ENCODE peak calls at places on chromosomes 1 and 21, in eight cellular contexts. X, N, R, C, G, O, W and M are unnamed samples.

GRCh38 chr1:64133036-64133435 is 70.4 kb upstream of the UBE2U start:
- DNase-seq in C (peak), O (no peak), W (no peak), N (no peak), R (peak), X (peak), G (no peak), M (peak)

GRCh38 chr21:32917392-32918135 is 108.2 kb upstream of the OLIG2 start:
- DNase-seq in X (no peak), N (no peak), W (no peak), O (no peak), C (no peak), G (no peak), R (peak), M (peak)

GRCh38 chr21:42058631-42059111 is 12.4 kb upstream of the UMODL1 start:
- DNase-seq in X (no peak), W (peak), R (no peak), O (no peak), C (no peak), G (no peak), N (no peak), M (no peak)

GRCh38 chr1:91651671-91652071 is 151.0 kb downstream of the CDC7 start:
- DNase-seq in N (peak), G (peak), O (no peak), W (peak), C (no peak), R (peak), X (peak), M (peak)

GRCh38 chr1:2288308-2288707 is 60.2 kb downstream of the SKI start:
- DNase-seq in R (no peak), N (no peak), G (no peak), X (no peak), C (no peak), W (no peak), O (peak), M (no peak)

GRCh38 chr1:210726621-210727020 is 397.9 kb downstream of the HHAT start:
- DNase-seq in C (no peak), G (no peak), O (no peak), R (peak), W (no peak), X (no peak), N (no peak), M (peak)

GRCh38 chr1:235127774-235128452 is 724 bp downstream of the TOMM20 start:
- DNase-seq in C (no peak), O (no peak), W (no peak), X (no peak), N (no peak), G (no peak), R (peak), M (peak)

GRCh38 chr1:31238986-31239613 is 587 bp downstream of the NKAIN1 start:
- DNase-seq in R (no peak), N (no peak), X (no peak), O (no peak), C (no peak), W (no peak), G (no peak), M (peak)

GRCh38 chr1:208105756-208106155 is 138.4 kb downstream of the PLXNA2 start:
- DNase-seq in C (no peak), O (no peak), X (no peak), G (no peak), N (no peak), W (no peak), R (no peak), M (no peak)

GRCh38 chr1:19974822-19975416 is 4.5 kb downstream of the PLA2G2A start:
- DNase-seq in X (peak), R (peak), O (peak), C (peak), N (no peak), G (peak), W (peak), M (peak)

GRCh38 chr1:243495032-243495431 is 239.2 kb downstream of the SDCCAG8 start:
- DNase-seq in R (no peak), O (no peak), C (no peak), W (no peak), X (no peak), G (no peak), N (no peak), M (no peak)

GRCh38 chr1:67945733-67946374 is 104.6 kb downstream of the DIRAS3 start:
- DNase-seq in N (no peak), X (no peak), G (no peak), C (no peak), O (no peak), W (no peak), R (no peak), M (peak)

GRCh38 chr1:24071941-24072340 is 40.0 kb downstream of the MYOM3 start:
- DNase-seq in G (no peak), C (no peak), W (no peak), N (no peak), R (no peak), O (no peak), X (no peak), M (no peak)

GRCh38 chr1:78004719-78005346 is at the start of gene DNAJB4:
- DNase-seq in W (peak), G (peak), C (peak), X (peak), R (peak), N (peak), O (peak), M (peak)

GRCh38 chr1:27544818-27545612 is 55.0 kb upstream of the WASF2 start:
- DNase-seq in N (no peak), C (no peak), O (no peak), G (peak), R (peak), W (no peak), X (no peak), M (peak)

GRCh38 chr21:33951276-33952178 is 35.9 kb upstream of the ATP5PO start:
- DNase-seq in O (no peak), G (no peak), C (no peak), X (no peak), W (no peak), R (peak), N (no peak), M (peak)

GRCh38 chr1:156813750-156814570 is 2.7 kb downstream of the SH2D2A start:
- DNase-seq in X (no peak), O (peak), R (peak), G (peak), N (no peak), C (no peak), W (no peak), M (no peak)

GRCh38 chr1:204466416-204467405 is 27.9 kb downstream of the PIK3C2B start:
- DNase-seq in O (no peak), N (no peak), W (no peak), G (peak), R (no peak), C (no peak), X (no peak), M (no peak)

GRCh38 chr1:190119683-190120082 is 358.0 kb downstream of the BRINP3 start:
- DNase-seq in W (no peak), G (no peak), C (no peak), X (no peak), R (no peak), N (no peak), O (no peak), M (no peak)

GRCh38 chr1:193322218-193322617 is 135.8 kb upstream of the B3GALT2 start:
- DNase-seq in N (no peak), R (peak), O (no peak), W (no peak), X (peak), G (no peak), C (peak), M (peak)

GRCh38 chr1:218165687-218166088 is 119.4 kb upstream of the RRP15 start:
- DNase-seq in G (no peak), X (no peak), N (no peak), C (no peak), R (no peak), W (no peak), O (no peak), M (peak)
- H3K4me3 ChIP-seq in G (peak), X (peak), N (peak), C (peak), R (peak), W (no peak), O (no peak), M (peak)

GRCh38 chr1:110483308-110483685 is 32.3 kb downstream of the PROK1 start:
- DNase-seq in X (no peak), O (no peak), C (no peak), R (no peak), N (no peak), W (no peak), G (no peak), M (no peak)
- H3K4me3 ChIP-seq in X (no peak), O (no peak), C (no peak), R (no peak), N (no peak), W (no peak), G (no peak), M (no peak)

GRCh38 chr1:212752934-212753497 is 38.6 kb downstream of the NSL1 start:
- DNase-seq in R (peak), W (no peak), G (no peak), O (peak), X (no peak), C (no peak), N (no peak), M (no peak)

GRCh38 chr1:212753766-212754165 is 37.8 kb downstream of the NSL1 start:
- DNase-seq in O (no peak), W (no peak), X (no peak), C (no peak), N (no peak), R (no peak), G (no peak), M (no peak)

GRCh38 chr1:212754193-212754592 is 37.4 kb downstream of the NSL1 start:
- DNase-seq in C (no peak), R (no peak), O (no peak), G (no peak), X (no peak), W (no peak), N (no peak), M (no peak)

GRCh38 chr1:212754715-212755114 is 36.9 kb downstream of the NSL1 start:
- DNase-seq in R (peak), O (no peak), N (no peak), C (no peak), X (no peak), G (no peak), W (no peak), M (no peak)

DNA sequence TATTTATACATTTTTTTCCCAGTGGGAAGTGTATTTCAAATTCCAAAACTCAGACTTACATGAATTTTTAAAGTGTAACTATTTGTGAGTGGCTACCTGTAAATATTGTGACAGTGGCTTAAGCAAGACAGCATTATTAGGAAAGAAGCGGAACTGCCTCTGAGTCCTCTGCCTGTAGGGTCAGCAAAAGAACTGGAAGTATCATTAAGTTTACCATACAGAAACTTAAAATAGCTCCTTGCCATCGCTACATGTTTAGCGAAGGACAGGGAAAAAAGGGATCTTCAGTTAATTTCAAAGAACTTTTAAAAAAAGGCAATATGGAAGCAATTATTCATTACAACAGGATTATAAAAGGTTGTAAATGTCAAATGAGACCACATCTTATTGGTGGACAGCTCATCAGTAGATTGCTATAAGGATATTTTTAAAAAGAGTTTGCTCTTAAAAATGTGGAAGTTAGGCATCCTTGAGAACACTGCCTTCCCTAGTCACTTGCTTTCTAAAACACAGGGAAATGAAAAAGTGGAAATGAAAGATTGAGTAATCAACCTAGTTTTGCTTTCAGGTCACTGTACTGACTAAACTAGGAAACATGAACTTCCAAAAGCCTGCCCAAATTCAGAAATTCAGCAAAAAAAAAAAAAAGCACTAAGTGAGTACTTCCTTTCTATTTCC is 39.2 kb downstream of the NSL1 start:
- DNase-seq in G (no peak), X (peak), C (no peak), O (no peak), W (no peak), R (peak), N (no peak), M (peak)
- H3K4me3 ChIP-seq in G (no peak), X (no peak), C (no peak), O (no peak), W (no peak), R (peak), N (peak), M (no peak)

GRCh38 chr1:40819101-40819500 is 35.5 kb downstream of the KCNQ4 start:
- DNase-seq in G (no peak), O (no peak), W (no peak), C (no peak), X (no peak), R (no peak), N (no peak), M (no peak)

GRCh38 chr1:40820251-40820797 is 36.7 kb downstream of the KCNQ4 start:
- DNase-seq in N (no peak), O (no peak), G (peak), R (no peak), C (no peak), W (no peak), X (no peak), M (no peak)

GRCh38 chr1:40820911-40821693 is 37.5 kb downstream of the KCNQ4 start:
- DNase-seq in W (no peak), R (no peak), O (no peak), C (no peak), N (no peak), X (no peak), G (no peak), M (no peak)

GRCh38 chr1:40817791-40818263 is 34.2 kb downstream of the KCNQ4 start:
- DNase-seq in C (no peak), R (no peak), O (no peak), G (no peak), X (no peak), W (no peak), N (no peak), M (no peak)

GRCh38 chr1:40818264-40818961 is 34.8 kb downstream of the KCNQ4 start:
- DNase-seq in O (peak), R (no peak), W (peak), N (no peak), X (no peak), G (no peak), C (no peak), M (no peak)
- H3K4me3 ChIP-seq in O (peak), R (peak), W (no peak), N (peak), X (peak), G (peak), C (peak), M (peak)

DNA sequence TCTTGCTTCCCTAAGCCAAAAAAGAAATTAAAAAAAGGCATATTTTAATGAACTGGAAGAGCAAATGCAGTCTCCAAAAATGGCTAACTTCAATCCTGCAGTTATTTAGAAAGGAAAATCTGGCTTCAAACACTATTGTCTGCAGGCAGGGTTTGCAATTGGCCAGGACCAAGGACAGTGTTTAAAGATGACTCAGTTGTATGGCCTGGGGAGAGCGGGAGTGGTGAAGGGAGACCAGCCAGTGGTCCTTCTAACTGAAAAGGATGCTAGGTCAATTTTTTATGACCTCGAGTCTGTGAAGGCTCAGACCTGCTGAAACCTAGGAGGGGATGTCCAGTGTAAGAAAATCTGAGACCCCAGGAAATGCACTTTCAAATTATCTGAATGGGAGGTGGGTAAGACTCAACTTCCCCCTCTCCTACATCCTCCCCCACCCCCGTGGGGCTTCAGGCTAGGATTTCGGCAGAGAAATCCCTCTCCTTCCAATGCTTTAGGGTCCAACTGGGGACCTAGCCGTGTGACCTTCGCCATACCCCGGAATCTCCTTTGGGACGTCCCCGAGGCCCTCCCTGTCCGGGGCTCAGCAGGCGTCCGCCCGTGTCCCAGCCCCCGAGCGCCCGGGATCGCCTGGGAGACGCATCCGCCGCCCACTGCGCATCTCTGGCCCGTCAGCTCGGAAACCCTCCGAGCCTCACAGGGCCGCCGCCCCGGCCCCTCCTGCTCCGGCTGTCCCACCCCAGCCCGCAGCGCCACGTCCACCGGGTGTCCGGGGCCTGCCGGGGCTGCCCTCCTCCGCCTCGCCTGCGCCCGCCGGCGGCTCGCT is 587 bp upstream of the RIMKLA start:
- DNase-seq in W (no peak), G (no peak), X (no peak), O (no peak), R (peak), N (no peak), C (no peak), M (peak)
- H3K4me3 ChIP-seq in W (peak), G (peak), X (peak), O (no peak), R (no peak), N (peak), C (peak), M (no peak)

DNA sequence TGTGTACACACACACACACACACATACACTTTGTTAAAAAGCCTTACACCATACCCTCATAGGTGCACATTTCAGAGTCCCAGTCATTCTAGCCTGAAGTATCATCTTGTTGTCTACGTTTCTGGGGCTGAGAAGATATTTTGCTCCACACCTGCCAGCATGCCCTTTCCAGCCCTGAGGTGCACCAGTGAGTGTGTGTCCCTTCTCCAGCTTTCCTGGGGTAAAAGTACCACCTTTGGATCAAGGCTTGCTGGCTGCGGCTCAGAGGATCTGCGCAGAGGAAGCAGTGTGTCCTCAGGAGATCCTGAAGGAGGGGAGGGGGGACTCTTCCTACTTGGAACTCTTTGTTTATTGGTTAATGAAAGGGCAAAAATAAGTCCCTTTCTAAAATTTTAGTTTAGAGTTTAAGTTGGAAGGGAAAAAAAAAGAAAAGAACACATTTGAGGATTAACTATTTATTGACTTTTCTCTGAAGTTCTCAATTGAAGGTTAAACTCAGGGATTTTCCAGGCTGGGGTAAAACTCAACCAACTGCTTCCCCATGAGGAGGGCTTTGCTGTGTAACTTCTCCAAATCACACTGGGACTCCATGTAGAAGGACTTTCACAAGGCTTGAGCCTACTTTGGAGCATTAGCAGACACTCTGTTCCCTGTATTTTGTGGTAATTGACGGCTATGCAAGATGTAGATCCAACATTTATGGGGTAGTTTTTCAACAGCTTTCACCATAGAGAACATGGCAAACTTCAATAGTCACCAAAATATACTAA is 200.3 kb upstream of the SGIP1 start:
- DNase-seq in N (no peak), G (peak), X (no peak), C (no peak), O (no peak), R (peak), W (no peak), M (no peak)
- H3K4me3 ChIP-seq in N (peak), G (peak), X (peak), C (no peak), O (peak), R (peak), W (peak), M (peak)

DNA sequence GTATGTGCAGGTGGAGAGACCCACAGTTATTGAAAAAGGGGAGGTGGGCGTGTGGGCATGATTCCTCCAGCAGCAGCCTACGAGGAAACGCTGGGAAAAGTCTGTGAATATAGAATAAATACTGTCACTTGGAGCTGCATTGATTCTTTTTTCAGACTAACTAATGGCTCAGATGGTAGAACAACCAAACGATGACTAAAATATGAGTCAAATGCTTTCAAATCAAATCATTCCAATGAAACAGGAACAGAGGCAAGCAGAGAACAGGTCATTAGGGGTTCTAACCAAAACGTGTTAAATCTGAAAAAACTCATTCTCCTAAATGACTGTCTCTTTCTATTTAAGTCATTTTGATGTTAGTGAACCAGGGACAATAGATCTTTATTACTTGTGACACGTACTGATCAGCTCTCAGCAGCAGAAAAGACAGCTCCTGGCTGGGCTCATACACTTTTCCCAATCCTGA is 35.1 kb upstream of the SEC16B start:
- DNase-seq in O (no peak), X (peak), R (peak), G (no peak), N (no peak), W (no peak), C (no peak), M (peak)
- H3K4me3 ChIP-seq in O (no peak), X (no peak), R (no peak), G (no peak), N (no peak), W (no peak), C (no peak), M (no peak)

DNA sequence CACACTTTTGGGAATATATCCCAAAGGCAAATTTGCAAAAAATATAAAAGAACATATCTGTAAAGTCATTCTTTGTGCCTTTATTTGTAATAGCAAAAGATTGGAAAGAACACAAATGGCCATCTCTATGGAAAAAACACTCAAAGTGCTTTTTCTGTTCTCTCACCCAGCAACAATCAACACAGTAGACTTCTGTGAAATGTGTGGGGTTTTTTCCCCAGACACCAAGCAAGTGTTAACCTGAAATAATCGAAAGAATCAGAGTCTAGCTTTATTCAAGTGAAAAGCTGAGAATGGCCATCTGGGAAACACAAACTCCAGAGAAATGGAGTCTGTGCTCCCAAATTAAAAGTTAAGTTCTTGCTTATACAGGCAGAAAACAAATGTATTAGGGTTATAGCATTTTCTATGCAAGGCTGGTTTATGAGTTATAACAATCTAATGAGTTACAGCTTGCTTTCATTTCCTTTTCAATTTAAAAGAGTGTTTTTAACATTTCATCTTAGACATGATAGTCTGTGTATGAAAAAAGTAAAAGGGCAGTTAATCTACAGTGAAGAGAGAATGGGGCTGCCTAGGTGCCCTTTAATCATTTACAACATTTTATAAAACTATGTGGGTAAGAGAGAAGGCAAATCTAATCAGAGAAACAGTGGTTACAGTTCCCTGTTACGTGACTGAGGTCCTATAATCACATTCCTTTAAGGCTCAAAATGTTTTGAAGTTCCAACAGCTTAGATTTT is 46.6 kb downstream of the SLC30A7 start:
- DNase-seq in C (no peak), G (no peak), N (no peak), W (no peak), O (no peak), X (no peak), R (no peak), M (no peak)
- H3K4me3 ChIP-seq in C (no peak), G (no peak), N (no peak), W (no peak), O (no peak), X (no peak), R (no peak), M (no peak)